ENCODE peak calls at places on chromosomes 4 and X, in four cellular contexts. M is HepG2, Q is uterus, G is adrenal gland. P is an unnamed sample. For H3K36me3, the result is how much of the 10 kb centered on the place peaks cover.

GRCh38 chrX:134460005-134460860 is at the start of gene HPRT1:
- DNase-seq in Q (peak), M (peak), G (peak), P (peak)

GRCh38 chr4:44425614-44426208 is 22.9 kb downstream of the KCTD8 start:
- DNase-seq in M (no peak), G (no peak), Q (no peak), P (no peak)

GRCh38 chrX:43559643-43560042 is 96.5 kb upstream of the MAOA start:
- DNase-seq in M (peak), Q (peak), G (peak), P (no peak)

GRCh38 chrX:19514791-19515614 is at the start of gene MAP3K15:
- DNase-seq in Q (no peak), M (peak), G (peak), P (no peak)

GRCh38 chr4:13597604-13598003 is 29.9 kb downstream of the BOD1L1 start:
- DNase-seq in Q (no peak), G (no peak), M (no peak), P (no peak)

GRCh38 chr4:165383757-165384156 is 4.9 kb downstream of the CPE start:
- DNase-seq in M (no peak), G (no peak), Q (no peak), P (no peak)

GRCh38 chr4:135249006-135249405 is 1047.4 kb upstream of the PABPC4L start:
- DNase-seq in Q (no peak), M (no peak), G (no peak), P (no peak)

GRCh38 chr4:137524642-137525384 is 7.5 kb downstream of the PCDH18 start:
- DNase-seq in Q (no peak), M (no peak), G (no peak), P (no peak)

GRCh38 chr4:133808151-133808550 is 393.4 kb downstream of the PABPC4L start:
- DNase-seq in M (no peak), G (no peak), Q (no peak), P (no peak)

GRCh38 chr4:94488667-94489066 is 36.9 kb downstream of the PDLIM5 start:
- DNase-seq in M (no peak), Q (no peak), G (no peak), P (no peak)

GRCh38 chr4:137609693-137610450 is 77.6 kb upstream of the PCDH18 start:
- DNase-seq in M (no peak), Q (no peak), G (no peak), P (no peak)

GRCh38 chr4:7767966-7768365 is 171.7 kb downstream of the AFAP1 start:
- DNase-seq in M (no peak), G (no peak), Q (no peak), P (no peak)
- H3K36me3 ChIP-seq in M (under half), G (under half), Q (under half), P (under half)

GRCh38 chrX:120244735-120245498 is 5.7 kb upstream of the ZBTB33 start:
- DNase-seq in Q (peak), M (peak), G (peak), P (peak)
- TF ChIP-seq POLR2A in Q (no peak), M (peak), G (no peak), P (no peak)

GRCh38 chr4:184617611-184618196 is 31.5 kb downstream of the CASP3 start:
- DNase-seq in M (no peak), Q (no peak), G (no peak), P (no peak)

GRCh38 chr4:184613405-184613804 is 35.8 kb downstream of the CASP3 start:
- DNase-seq in M (no peak), G (no peak), Q (no peak), P (no peak)

GRCh38 chr4:184614509-184614908 is 34.7 kb downstream of the CASP3 start:
- DNase-seq in M (no peak), Q (no peak), G (no peak), P (no peak)

GRCh38 chr4:184620208-184620867 is 28.9 kb downstream of the CASP3 start:
- DNase-seq in Q (no peak), G (no peak), M (no peak), P (no peak)

DNA sequence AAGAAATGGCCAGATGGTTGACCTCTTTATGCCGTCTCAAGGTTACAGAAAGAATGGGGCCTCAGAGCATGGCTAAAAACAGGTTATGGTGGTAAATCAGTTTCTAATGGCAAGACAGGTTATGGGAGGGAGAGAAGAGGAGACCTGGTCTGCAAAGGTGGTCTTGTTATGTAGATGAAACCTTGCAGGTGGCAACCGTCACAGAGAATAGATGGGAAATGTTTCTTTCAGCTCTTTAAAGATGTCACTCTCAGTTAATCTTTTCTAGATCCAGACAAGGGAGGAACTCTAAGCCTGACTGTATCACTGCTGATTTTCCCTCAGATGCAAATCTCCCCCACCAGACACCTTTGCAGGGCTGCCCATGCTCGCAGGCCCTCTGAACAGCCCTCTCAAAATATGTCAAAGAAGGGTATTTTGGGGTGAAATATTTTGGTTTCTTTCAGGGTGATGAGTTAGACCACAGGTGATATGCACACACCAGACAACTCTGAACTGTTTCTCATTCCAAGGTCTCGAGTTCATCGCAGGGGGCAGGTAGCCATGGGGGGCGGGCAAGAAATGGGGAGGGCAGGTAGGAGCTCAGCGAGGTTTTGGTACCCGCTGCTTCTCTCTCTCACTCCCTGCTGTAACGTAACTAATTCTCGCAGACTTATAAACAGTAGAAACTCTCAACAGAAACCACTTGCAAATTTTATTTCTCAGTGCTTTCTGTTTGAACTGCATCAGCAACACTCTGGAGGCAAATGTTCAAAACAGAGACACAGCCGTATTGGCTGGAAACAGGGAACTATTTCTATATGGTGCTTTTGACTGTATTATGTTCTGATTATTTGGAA is 32.4 kb downstream of the CASP3 start:
- DNase-seq in Q (no peak), G (no peak), M (no peak), P (no peak)
- H3K27ac ChIP-seq in Q (no peak), G (no peak), M (no peak), P (no peak)

DNA sequence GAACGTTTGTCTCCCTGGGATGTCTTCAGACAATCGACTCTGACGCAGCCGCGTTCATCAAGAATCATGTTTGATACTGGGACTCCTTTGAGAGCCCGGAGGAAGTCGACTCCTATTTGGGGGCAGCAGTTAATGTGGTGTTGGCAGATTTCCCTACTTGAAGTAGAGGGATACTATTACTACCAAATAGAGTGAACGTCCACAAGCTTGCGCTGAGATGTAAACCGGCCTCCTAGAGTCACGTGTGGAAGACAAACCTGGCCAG is 18.7 kb downstream of the PIGG start:
- DNase-seq in M (no peak), G (no peak), Q (no peak), P (no peak)
- H3K36me3 ChIP-seq in M (under half), G (under half), Q (under half), P (under half)

DNA sequence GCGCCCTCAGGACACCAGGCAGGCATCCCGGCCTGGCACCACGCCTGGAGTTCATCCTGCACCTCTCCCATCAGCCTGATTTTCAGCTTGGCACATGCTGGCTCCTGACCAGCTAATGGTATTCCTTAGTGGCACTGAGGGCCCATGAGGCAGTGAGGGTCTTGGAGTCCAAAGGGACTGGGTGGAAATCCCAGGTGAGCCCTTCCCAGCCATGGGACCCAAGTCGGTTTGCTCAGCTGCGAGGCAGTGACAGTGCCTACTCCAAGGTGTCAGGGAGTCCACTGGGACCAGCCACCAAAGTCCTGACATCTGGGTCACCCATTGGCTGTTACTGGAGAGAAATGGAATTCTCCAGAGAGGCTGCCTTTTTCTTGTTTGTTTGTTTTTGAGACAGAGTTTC is 4.9 kb downstream of the SSR4 start:
- DNase-seq in Q (no peak), M (no peak), G (no peak), P (no peak)
- TF ChIP-seq POLR2A in Q (no peak), M (no peak), G (no peak), P (no peak)

GRCh38 chr4:2932951-2933565 is 30.1 kb downstream of the NOP14 start:
- DNase-seq in G (peak), M (no peak), Q (no peak), P (no peak)
- H3K27ac ChIP-seq in G (peak), M (no peak), Q (peak), P (peak)

GRCh38 chr4:119266153-119266552 is 53.6 kb downstream of the USP53 start:
- DNase-seq in G (no peak), M (no peak), Q (no peak), P (no peak)
- H3K36me3 ChIP-seq in G (under half), M (under half), Q (under half), P (half or more)